ENCODE peak calls at places on chromosomes 5 and 9, in seven cellular contexts. V is mesenchymal stem cell; R is NT2/D1; I is PC-9; D is mucosa of descending colon; W is CD8-positive, alpha-beta T cell; O is uterus. G is an unnamed sample.

GRCh38 chr9:110047955-110048472 is 159.9 kb downstream of the C9orf152 start:
- DNase-seq in V (no peak), R (no peak), I (no peak), D (peak; percentile 61), W (no peak), O (no peak), G (no peak)

GRCh38 chr9:113480612-113481011 is 17.1 kb downstream of the RGS3 start:
- DNase-seq in V (no peak), R (no peak), I (no peak), D (no peak), W (no peak), O (no peak), G (no peak)

GRCh38 chr9:101468116-101468515 is 32.5 kb upstream of the ALDOB start:
- DNase-seq in V (no peak), R (no peak), I (no peak), D (no peak), W (no peak), O (no peak), G (no peak)

GRCh38 chr9:70998962-70999361 is 122.5 kb downstream of the TRPM3 start:
- DNase-seq in V (peak; percentile 16), R (no peak), I (no peak), D (no peak), W (no peak), O (no peak), G (no peak)

GRCh38 chr9:120214331-120214730 is 365.6 kb downstream of the CDK5RAP2 start:
- DNase-seq in V (no peak), R (no peak), I (no peak), D (no peak), W (no peak), O (no peak), G (no peak)

GRCh38 chr9:98158071-98158791 is 34.2 kb downstream of the CORO2A start:
- DNase-seq in V (no peak), R (no peak), I (peak; percentile 37), D (no peak), W (no peak), O (no peak), G (no peak)

GRCh38 chr9:36896296-36896695 is 137.8 kb downstream of the PAX5 start:
- DNase-seq in V (no peak), R (no peak), I (no peak), D (no peak), W (no peak), O (no peak), G (no peak)

GRCh38 chr9:88818495-88819201 is 172.6 kb upstream of the S1PR3 start:
- DNase-seq in V (peak; percentile 59), R (no peak), I (no peak), D (no peak), W (no peak), O (no peak), G (no peak)

GRCh38 chr5:73393606-73394489 is 54.7 kb downstream of the FOXD1 start:
- DNase-seq in V (no peak), R (no peak), I (no peak), D (no peak), W (no peak), O (no peak), G (no peak)

GRCh38 chr5:151020304-151021031 is at the start of gene GPX3:
- DNase-seq in V (peak; percentile 75), R (peak; percentile 13), I (peak; percentile 78), D (peak; percentile 88), W (peak; percentile 18), O (peak; percentile 86), G (no peak)

GRCh38 chr5:132436936-132437335 is 53.6 kb downstream of the IRF1 start:
- DNase-seq in V (no peak), R (no peak), I (no peak), D (no peak), W (no peak), O (no peak), G (no peak)

GRCh38 chr5:132437604-132438275 is 52.8 kb downstream of the IRF1 start:
- DNase-seq in V (peak; percentile 99), R (peak; percentile 48), I (no peak), D (peak; percentile 90), W (peak; percentile 56), O (peak; percentile 83), G (no peak)

GRCh38 chr5:132435891-132436290 is 54.7 kb downstream of the IRF1 start:
- DNase-seq in V (no peak), R (no peak), I (no peak), D (no peak), W (no peak), O (no peak), G (no peak)

GRCh38 chr5:132439521-132440206 is 50.9 kb downstream of the IRF1 start:
- DNase-seq in V (peak; percentile 98), R (no peak), I (no peak), D (no peak), W (no peak), O (peak; percentile 89), G (peak; percentile 82)

DNA sequence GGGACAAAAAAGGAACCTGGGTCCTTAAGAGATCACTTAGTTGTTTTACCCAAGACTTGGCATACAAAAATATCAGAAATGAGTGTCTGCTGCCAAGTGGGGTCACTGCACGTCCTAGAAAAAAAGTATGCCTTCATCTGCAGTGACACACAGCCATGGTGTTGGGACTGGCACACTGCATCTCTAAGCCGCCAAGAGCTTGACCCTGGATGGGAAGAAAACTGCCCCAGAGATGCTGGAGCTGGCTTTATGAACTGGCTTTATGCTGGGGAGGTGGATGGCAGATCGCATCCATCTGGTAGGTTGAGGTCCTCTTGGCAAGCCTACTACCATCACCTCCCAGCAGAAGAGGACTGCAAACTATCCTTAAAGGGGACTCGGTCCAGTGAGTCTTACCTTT is 51.6 kb downstream of the IRF1 start:
- DNase-seq in V (peak; percentile 18), R (no peak), I (no peak), D (no peak), W (no peak), O (no peak), G (no peak)
- H3K4me1 ChIP-seq in V (peaks cover 17% of the 10 kb centered on the region), R (no peaks in the 10 kb centered on the region), I (no peaks in the 10 kb centered on the region), D (peaks cover 43% of the 10 kb centered on the region), W (peaks cover 91% of the 10 kb centered on the region), O (peaks cover 16% of the 10 kb centered on the region), G (peaks cover 6% of the 10 kb centered on the region)

GRCh38 chr5:139133237-139133636 is 64.9 kb downstream of the SIL1 start:
- DNase-seq in V (no peak), R (no peak), I (no peak), D (no peak), W (no peak), O (no peak), G (no peak)

GRCh38 chr5:139131062-139131856 is 66.9 kb downstream of the SIL1 start:
- DNase-seq in V (peak; percentile 54), R (no peak), I (no peak), D (no peak), W (no peak), O (peak; percentile 64), G (no peak)

GRCh38 chr5:139131881-139132480 is 66.2 kb downstream of the SIL1 start:
- DNase-seq in V (peak; percentile 25), R (no peak), I (no peak), D (no peak), W (no peak), O (no peak), G (no peak)

GRCh38 chr5:139130217-139130616 is 68.0 kb downstream of the SIL1 start:
- DNase-seq in V (no peak), R (no peak), I (no peak), D (no peak), W (no peak), O (no peak), G (no peak)

GRCh38 chr5:139132515-139132914 is 65.7 kb downstream of the SIL1 start:
- DNase-seq in V (no peak), R (no peak), I (no peak), D (no peak), W (no peak), O (no peak), G (no peak)
- H3K4me1 ChIP-seq in V (peaks cover 8% of the 10 kb centered on the region), R (peaks cover 4% of the 10 kb centered on the region), I (no peaks in the 10 kb centered on the region), D (no peaks in the 10 kb centered on the region), W (no peaks in the 10 kb centered on the region), O (peaks cover 7% of the 10 kb centered on the region), G (no peaks in the 10 kb centered on the region)

DNA sequence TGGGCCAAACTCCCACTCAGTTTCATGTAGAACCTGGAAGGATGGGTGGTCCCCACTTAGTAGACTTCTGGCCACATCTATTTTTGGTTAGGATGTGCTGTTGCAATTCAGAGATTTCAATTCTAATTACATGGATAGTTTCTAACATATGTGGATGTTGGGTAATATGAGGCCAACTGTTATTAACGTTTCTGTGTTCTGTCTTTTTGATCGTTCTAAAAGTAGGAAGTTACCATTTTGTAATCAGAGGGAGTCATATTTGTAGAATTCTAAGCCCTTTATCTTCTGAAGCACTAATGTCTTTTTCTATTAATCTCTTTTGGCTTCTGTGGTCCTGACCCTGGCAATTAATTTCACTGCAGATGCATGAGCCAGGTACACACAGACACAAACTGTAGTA is 141.6 kb upstream of the SPEF2 start:
- DNase-seq in V (no peak), R (no peak), I (no peak), D (no peak), W (no peak), O (no peak), G (no peak)
- H3K4me1 ChIP-seq in V (no peaks in the 10 kb centered on the region), R (no peaks in the 10 kb centered on the region), I (no peaks in the 10 kb centered on the region), D (no peaks in the 10 kb centered on the region), W (peaks cover 6% of the 10 kb centered on the region), O (no peaks in the 10 kb centered on the region), G (peaks cover 5% of the 10 kb centered on the region)

DNA sequence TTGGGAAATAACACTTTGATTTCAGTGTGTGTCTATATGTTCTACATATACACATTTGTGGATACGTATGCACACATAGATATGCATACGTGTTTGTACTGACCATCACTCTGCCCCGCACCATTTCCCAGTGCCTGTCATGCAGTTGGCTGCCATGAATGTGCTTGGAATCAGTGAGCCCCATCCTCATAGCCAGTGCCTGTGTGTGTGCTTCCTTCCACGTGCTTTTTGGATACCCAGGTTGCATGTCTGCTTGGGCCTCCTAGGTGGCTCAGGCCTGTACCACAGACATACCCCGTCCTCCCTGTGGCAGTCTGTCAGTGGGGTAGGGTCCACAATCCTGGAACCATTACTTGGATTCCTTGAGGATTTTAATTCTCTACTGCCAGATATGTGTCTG is 243.6 kb downstream of the FANCC start:
- DNase-seq in V (no peak), R (no peak), I (no peak), D (no peak), W (no peak), O (no peak), G (no peak)
- H3K4me1 ChIP-seq in V (peaks cover 24% of the 10 kb centered on the region), R (peaks cover 12% of the 10 kb centered on the region), I (no peaks in the 10 kb centered on the region), D (peaks cover 42% of the 10 kb centered on the region), W (no peaks in the 10 kb centered on the region), O (peaks cover 38% of the 10 kb centered on the region), G (no peaks in the 10 kb centered on the region)